ENCODE peak calls at places on chromosomes 11 and 22, in six cellular contexts. M is HCT116, U is OCI-LY7, S is MM.1S, Y is GM23338, B is hepatocyte. P is an unnamed sample.

GRCh38 chr11:113474362-113475159 is 637 bp downstream of the DRD2 start:
- DNase-seq in M (no peak), U (peak; percentile 14), S (peak; percentile 70), Y (peak; percentile 98), B (peak; percentile 92), P (peak; percentile 78)

GRCh38 chr11:86952933-86953637 is 2.1 kb downstream of the FZD4 start:
- DNase-seq in M (no peak), U (no peak), S (no peak), Y (peak; percentile 28), B (no peak), P (peak; percentile 66)

GRCh38 chr11:22234743-22235142 is 41.9 kb downstream of the ANO5 start:
- DNase-seq in M (no peak), U (no peak), S (no peak), Y (peak; percentile 76), B (no peak), P (no peak)

GRCh38 chr11:129590030-129590752 is 214.5 kb downstream of the BARX2 start:
- DNase-seq in M (no peak), U (no peak), S (no peak), Y (no peak), B (no peak), P (no peak)

GRCh38 chr11:57349491-57350274 is 11.5 kb downstream of the P2RX3 start:
- DNase-seq in M (peak; percentile 26), U (peak; percentile 51), S (peak; percentile 39), Y (peak; percentile 85), B (peak; percentile 74), P (peak; percentile 55)

GRCh38 chr11:111429066-111429506 is 50.0 kb upstream of the POU2AF1 start:
- DNase-seq in M (peak; percentile 39), U (peak; percentile 85), S (peak; percentile 87), Y (peak; percentile 82), B (peak; percentile 51), P (peak; percentile 80)

GRCh38 chr11:73358071-73358470 is 18.1 kb upstream of the RELT start:
- DNase-seq in M (no peak), U (no peak), S (no peak), Y (no peak), B (no peak), P (peak; percentile 64)

GRCh38 chr22:38261478-38261803 is 11.4 kb downstream of the TMEM184B start:
- DNase-seq in M (no peak), U (no peak), S (no peak), Y (no peak), B (no peak), P (peak; percentile 33)

GRCh38 chr11:107567739-107568335 is 2.3 kb upstream of the ALKBH8 start:
- DNase-seq in M (no peak), U (peak; percentile 80), S (peak; percentile 77), Y (no peak), B (no peak), P (no peak)

GRCh38 chr11:106724293-106724892 is 293.9 kb downstream of the GUCY1A2 start:
- DNase-seq in M (no peak), U (no peak), S (no peak), Y (no peak), B (no peak), P (peak; percentile 36)

GRCh38 chr22:22720724-22721261 is 76.4 kb downstream of the GGTLC2 start:
- DNase-seq in M (no peak), U (peak; percentile 84), S (peak; percentile 36), Y (no peak), B (no peak), P (peak; percentile 57)

GRCh38 chr11:4065601-4066377 is 28.8 kb upstream of the RRM1 start:
- DNase-seq in M (no peak), U (no peak), S (no peak), Y (peak; percentile 56), B (no peak), P (peak; percentile 26)

GRCh38 chr11:69775163-69775755 is at the start of gene FGF4:
- DNase-seq in M (no peak), U (no peak), S (no peak), Y (peak; percentile 68), B (no peak), P (no peak)

DNA sequence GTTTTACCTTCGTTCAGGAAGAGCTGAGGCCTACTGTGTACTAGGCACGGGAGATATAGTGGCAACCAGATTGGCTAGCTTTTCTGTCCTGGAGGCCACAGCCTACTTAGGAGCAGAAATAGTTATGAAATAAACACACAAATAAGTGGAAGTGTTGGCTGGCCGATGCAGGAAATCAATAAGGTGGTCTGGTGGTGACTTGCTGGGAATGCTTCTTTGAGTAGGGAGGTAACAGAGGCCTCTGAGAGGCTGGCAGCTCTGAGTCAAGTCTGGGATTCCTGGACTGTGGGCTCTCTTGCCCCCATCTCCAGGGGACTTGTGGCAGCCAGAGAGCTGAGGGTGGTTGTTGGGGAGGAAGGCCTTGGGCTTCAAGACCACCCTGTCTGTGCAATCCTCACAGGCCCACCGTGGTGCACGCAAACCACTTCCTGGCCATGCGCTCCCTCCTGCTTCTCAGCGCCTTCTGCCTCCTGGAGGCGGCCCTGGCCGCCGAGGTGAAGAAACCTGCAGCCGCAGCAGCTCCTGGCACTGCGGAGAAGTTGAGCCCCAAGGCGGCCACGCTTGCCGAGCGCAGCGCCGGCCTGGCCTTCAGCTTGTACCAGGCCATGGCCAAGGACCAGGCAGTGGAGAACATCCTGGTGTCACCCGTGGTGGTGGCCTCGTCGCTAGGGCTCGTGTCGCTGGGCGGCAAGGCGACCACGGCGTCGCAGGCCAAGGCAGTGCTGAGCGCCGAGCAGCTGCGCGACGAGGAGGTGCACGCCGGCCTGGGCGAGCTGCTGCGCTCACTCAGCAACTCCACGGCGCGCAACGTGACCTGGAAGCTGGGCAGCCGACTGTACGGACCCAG is 4.1 kb downstream of the SERPINH1 start:
- DNase-seq in M (no peak), U (no peak), S (no peak), Y (no peak), B (no peak), P (peak; percentile 58)
- H3K4me2 ChIP-seq in M (peak overlapping the region; percentile 85), U (no peak overlapping the region), S (no peak overlapping the region), Y (peak overlapping the region; percentile 86), B (peak overlapping the region; percentile 92), P (peak overlapping the region; percentile 94)

DNA sequence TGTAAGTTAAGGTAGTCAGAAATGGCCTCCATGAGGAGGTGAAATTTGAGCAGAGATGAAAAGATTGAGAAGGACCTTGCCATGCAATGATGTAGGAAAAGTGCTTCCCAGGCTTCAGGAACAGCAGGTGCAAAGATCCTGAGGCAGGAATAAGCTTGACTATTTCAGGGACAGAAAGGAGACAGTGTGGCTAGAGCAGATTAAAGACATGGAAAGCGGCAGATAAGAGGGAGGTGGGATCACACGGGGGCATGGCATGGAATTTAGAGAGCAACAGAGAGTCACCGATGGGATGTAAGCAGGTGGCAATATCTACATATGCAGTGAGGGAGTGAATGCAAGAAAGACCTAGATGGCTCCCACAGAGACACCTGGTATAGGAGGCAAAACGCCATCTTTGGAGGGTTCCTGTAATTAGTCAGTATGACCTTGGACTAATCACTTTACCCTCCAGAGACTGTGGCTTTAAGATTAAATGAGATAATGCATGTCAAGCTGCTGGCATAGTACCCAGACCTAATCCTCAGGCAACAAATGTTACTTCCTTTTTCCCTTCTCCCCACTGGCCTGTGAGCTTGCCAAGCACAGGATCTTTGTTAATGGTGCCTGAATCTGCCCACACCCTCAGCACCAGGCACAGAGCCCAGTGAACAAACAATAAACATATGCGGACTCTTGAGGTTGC is 24.6 kb upstream of the ACER3 start:
- DNase-seq in M (no peak), U (no peak), S (no peak), Y (no peak), B (peak; percentile 53), P (peak; percentile 85)
- TF ChIP-seq EZH2phosphoT487 in M (no peak), U (no peak), S (no peak), Y (no peak), B (no peak), P (no peak)

GRCh38 chr11:95339554-95339953 is 108.6 kb upstream of the SESN3 start:
- DNase-seq in M (no peak), U (no peak), S (peak; percentile 53), Y (no peak), B (no peak), P (peak; percentile 44)

GRCh38 chr11:95335989-95336388 is 105.0 kb upstream of the SESN3 start:
- DNase-seq in M (no peak), U (no peak), S (no peak), Y (no peak), B (no peak), P (no peak)

GRCh38 chr11:95337972-95338429 is 107.0 kb upstream of the SESN3 start:
- DNase-seq in M (no peak), U (no peak), S (no peak), Y (peak; percentile 62), B (no peak), P (peak; percentile 18)

GRCh38 chr11:95338430-95338991 is 107.5 kb upstream of the SESN3 start:
- DNase-seq in M (no peak), U (no peak), S (no peak), Y (peak; percentile 51), B (peak; percentile 91), P (peak; percentile 86)

DNA sequence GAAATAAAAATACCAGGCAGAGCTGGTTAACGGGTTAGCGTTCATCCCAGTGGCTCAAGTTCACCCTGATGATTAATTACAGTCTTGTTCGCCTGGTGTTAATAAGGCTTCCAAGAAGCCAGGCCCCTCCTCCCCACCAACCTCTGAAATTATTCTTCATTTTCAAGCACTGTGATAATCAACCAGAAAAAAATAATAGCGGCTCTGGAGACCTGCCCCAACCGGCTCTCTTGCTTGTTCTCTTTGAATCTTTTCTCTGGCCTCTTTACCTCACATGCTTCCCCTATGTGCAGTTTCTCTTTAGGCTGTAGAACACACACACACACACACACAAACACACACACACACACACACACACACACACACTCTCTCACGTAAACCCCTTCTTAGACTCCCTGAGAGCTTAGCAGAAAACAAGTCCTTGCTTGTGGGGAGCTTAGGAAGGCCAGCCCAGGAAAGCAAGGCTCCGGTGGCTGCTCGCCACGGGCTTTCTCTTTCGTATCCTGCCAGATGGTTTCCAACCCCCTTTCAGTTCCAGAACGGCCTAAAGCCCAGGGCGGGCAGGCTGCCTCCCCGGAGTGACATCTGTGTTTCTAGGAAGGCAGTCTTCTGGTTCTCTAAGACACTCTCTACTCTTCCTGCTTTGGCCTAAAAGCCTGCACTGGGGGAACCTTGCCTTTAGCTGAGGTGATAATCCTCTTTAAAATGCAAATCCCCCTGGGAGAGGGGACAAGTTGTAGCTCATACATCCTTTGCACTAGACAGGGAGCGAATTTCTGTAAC is 106.4 kb upstream of the SESN3 start:
- DNase-seq in M (no peak), U (no peak), S (peak; percentile 91), Y (peak; percentile 64), B (peak; percentile 52), P (peak; percentile 70)
- H3K4me2 ChIP-seq in M (no peak overlapping the region), U (no peak overlapping the region), S (peak overlapping the region; percentile 57), Y (peak overlapping the region; percentile 69), B (peak overlapping the region; percentile 53), P (peak overlapping the region; percentile 60)

GRCh38 chr22:46006379-46007002 is 29.5 kb upstream of the WNT7B start:
- DNase-seq in M (peak; percentile 60), U (peak; percentile 83), S (peak; percentile 70), Y (peak; percentile 92), B (peak; percentile 94), P (peak; percentile 95)
- TF ChIP-seq EZH2phosphoT487 in M (no peak), U (no peak), S (no peak), Y (no peak), B (no peak), P (no peak)

GRCh38 chr22:37017356-37017755 is 1.9 kb downstream of the TST start:
- DNase-seq in M (no peak), U (no peak), S (no peak), Y (no peak), B (no peak), P (no peak)
- H3K4me2 ChIP-seq in M (no peak overlapping the region), U (peak overlapping the region; percentile 32), S (no peak overlapping the region), Y (no peak overlapping the region), B (peak overlapping the region; percentile 92), P (no peak overlapping the region)